ENCODE peak calls at places on chromosomes 7 and 10, in four cellular contexts. E, M, C and H are unnamed samples.

GRCh38 chr7:143283344-143283743 is 1.4 kb upstream of the TMEM139 start:
- DNase-seq in M (no peak), C (no peak), E (no peak), H (no peak)

GRCh38 chr7:152862842-152863241 is 103.3 kb downstream of the ACTR3B start:
- DNase-seq in C (no peak), M (no peak), E (no peak), H (peak; percentile 73)

GRCh38 chr10:74542077-74542476 is 284.3 kb upstream of the KAT6B start:
- DNase-seq in C (peak; percentile 91), M (no peak), E (peak; percentile 96), H (peak; percentile 35)

GRCh38 chr7:7176421-7177043 is 5.8 kb upstream of the C1GALT1 start:
- DNase-seq in M (no peak), E (peak; percentile 91), C (peak; percentile 98), H (peak; percentile 73)

GRCh38 chr7:33773053-33773452 is 132.3 kb upstream of the BMPER start:
- DNase-seq in M (no peak), C (peak; percentile 88), E (no peak), H (no peak)

GRCh38 chr10:990808-991207 is 2.6 kb downstream of the GTPBP4 start:
- DNase-seq in E (no peak), M (no peak), C (no peak), H (no peak)

GRCh38 chr7:48084727-48085432 is 4.2 kb upstream of the UPP1 start:
- DNase-seq in E (peak; percentile 98), M (peak; percentile 73), C (peak; percentile 99), H (peak; percentile 87)

GRCh38 chr10:11146402-11147171 is 128.9 kb downstream of the CELF2 start:
- DNase-seq in E (no peak), C (no peak), M (no peak), H (no peak)

GRCh38 chr10:60426425-60426824 is 36.8 kb upstream of the ANK3 start:
- DNase-seq in E (peak; percentile 91), C (peak; percentile 92), M (no peak), H (no peak)

GRCh38 chr7:18357691-18358090 is 137.9 kb upstream of the HDAC9 start:
- DNase-seq in E (peak; percentile 6), M (no peak), C (peak; percentile 36), H (no peak)

GRCh38 chr7:122219253-122219865 is 75.3 kb upstream of the AASS start:
- DNase-seq in E (peak; percentile 69), C (peak; percentile 38), M (no peak), H (peak; percentile 10)

GRCh38 chr7:92582948-92583347 is 7.2 kb downstream of the FAM133B start:
- DNase-seq in E (no peak), C (no peak), M (no peak), H (no peak)

GRCh38 chr7:89914673-89915072 is 239.6 kb upstream of the STEAP1 start:
- DNase-seq in M (no peak), E (no peak), C (no peak), H (no peak)

GRCh38 chr7:112594397-112594796 is 113.6 kb downstream of the LSMEM1 start:
- DNase-seq in M (no peak), E (peak; percentile 82), C (peak; percentile 54), H (no peak)

GRCh38 chr10:26438534-26439269 is 561 bp downstream of the APBB1IP start:
- DNase-seq in E (peak; percentile 1), C (peak; percentile 76), M (peak; percentile 78), H (peak; percentile 81)

GRCh38 chr7:137682596-137682995 is 164.2 kb downstream of the DGKI start:
- DNase-seq in M (no peak), E (peak; percentile 61), C (peak; percentile 93), H (peak; percentile 72)

GRCh38 chr10:681670-682318 is 7.7 kb downstream of the DIP2C start:
- DNase-seq in E (no peak), M (no peak), C (peak; percentile 30), H (peak; percentile 93)

GRCh38 chr7:7595451-7595850 is 28.8 kb downstream of the MIOS start:
- DNase-seq in E (peak; percentile 73), C (peak; percentile 51), M (no peak), H (peak; percentile 17)

GRCh38 chr7:17506090-17506489 is 207.6 kb downstream of the AHR start:
- DNase-seq in C (no peak), M (no peak), E (no peak), H (no peak)

GRCh38 chr10:132402781-132403241 is 5.8 kb downstream of the PWWP2B start:
- DNase-seq in C (no peak), M (peak; percentile 61), E (no peak), H (peak; percentile 78)

GRCh38 chr10:132400547-132401151 is 3.6 kb downstream of the PWWP2B start:
- DNase-seq in E (no peak), C (no peak), M (peak; percentile 62), H (no peak)

GRCh38 chr10:132403511-132404168 is 6.6 kb downstream of the PWWP2B start:
- DNase-seq in E (no peak), C (no peak), M (peak; percentile 42), H (peak; percentile 75)

GRCh38 chr10:132400041-132400546 is 3.1 kb downstream of the PWWP2B start:
- DNase-seq in E (no peak), M (peak; percentile 36), C (no peak), H (no peak)

DNA sequence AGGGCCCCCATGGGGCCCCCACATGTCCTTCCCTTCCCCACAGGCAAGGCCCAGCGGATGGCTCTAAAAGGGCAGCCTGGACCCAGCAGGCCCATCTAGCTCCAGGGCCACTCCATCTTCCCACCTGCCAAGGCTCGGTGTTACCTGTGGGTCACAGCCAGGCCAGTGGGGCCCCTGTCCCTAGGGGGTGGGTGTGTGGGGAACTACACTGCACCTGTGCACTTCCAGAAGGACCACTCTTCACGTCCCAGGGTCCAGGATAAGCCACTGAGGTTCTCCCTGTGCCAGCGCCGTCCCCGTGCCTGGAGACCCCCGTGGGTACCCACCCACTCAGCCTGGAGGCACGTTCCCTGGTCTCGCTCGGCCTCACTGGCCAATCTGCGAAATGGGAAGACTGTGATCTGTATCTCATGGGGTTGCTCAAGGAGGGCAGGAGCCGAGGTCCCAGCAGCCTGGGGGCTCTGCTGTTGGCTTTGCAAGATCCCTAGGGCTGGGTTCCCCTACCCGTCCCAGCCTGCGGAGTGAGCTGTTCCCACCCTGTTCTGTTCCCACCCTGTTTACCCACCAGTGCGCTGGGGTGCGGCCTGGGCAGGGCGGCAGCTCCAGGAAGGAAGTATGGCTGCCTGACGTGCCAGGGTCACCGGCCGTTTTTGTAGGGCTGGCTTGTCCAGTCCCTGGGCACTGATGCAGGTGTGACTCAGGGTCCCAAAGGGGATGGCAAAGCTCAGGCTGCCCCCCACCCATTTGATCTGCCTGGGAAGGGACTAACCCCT is 4.6 kb downstream of the PWWP2B start:
- DNase-seq in C (no peak), M (peak; percentile 49), E (no peak), H (no peak)
- H3K4me3 ChIP-seq in C (no peak overlapping the region), M (no peak overlapping the region), E (no peak overlapping the region), H (no peak overlapping the region)

GRCh38 chr10:49113741-49114141 is 1.6 kb downstream of the VSTM4 start:
- DNase-seq in C (peak; percentile 84), M (no peak), E (no peak), H (peak; percentile 93)

GRCh38 chr10:49112851-49113250 is 2.5 kb downstream of the VSTM4 start:
- DNase-seq in M (no peak), E (no peak), C (no peak), H (no peak)

GRCh38 chr10:49115015-49115795 is at the start of gene VSTM4:
- DNase-seq in E (peak; percentile 79), C (peak; percentile 78), M (peak; percentile 87), H (peak; percentile 97)

GRCh38 chr10:49115796-49116508 is 630 bp upstream of the VSTM4 start:
- DNase-seq in C (no peak), M (no peak), E (no peak), H (no peak)

GRCh38 chr10:49114718-49115014 is 656 bp downstream of the VSTM4 start:
- DNase-seq in M (no peak), E (no peak), C (no peak), H (peak; percentile 95)
- H3K4me3 ChIP-seq in M (peak overlapping the region; percentile 83), E (peak overlapping the region; percentile 91), C (peak overlapping the region; percentile 81), H (peak overlapping the region; percentile 84)

GRCh38 chr10:18164771-18165361 is 24.6 kb downstream of the CACNB2 start:
- DNase-seq in C (peak; percentile 91), M (no peak), E (peak; percentile 89), H (no peak)

GRCh38 chr10:18158698-18159342 is 18.6 kb downstream of the CACNB2 start:
- DNase-seq in M (no peak), C (peak; percentile 59), E (peak; percentile 71), H (no peak)

GRCh38 chr10:18164093-18164492 is 23.9 kb downstream of the CACNB2 start:
- DNase-seq in C (peak; percentile 73), M (no peak), E (peak; percentile 32), H (no peak)

GRCh38 chr10:18159596-18159995 is 19.4 kb downstream of the CACNB2 start:
- DNase-seq in M (no peak), E (no peak), C (peak; percentile 53), H (no peak)

DNA sequence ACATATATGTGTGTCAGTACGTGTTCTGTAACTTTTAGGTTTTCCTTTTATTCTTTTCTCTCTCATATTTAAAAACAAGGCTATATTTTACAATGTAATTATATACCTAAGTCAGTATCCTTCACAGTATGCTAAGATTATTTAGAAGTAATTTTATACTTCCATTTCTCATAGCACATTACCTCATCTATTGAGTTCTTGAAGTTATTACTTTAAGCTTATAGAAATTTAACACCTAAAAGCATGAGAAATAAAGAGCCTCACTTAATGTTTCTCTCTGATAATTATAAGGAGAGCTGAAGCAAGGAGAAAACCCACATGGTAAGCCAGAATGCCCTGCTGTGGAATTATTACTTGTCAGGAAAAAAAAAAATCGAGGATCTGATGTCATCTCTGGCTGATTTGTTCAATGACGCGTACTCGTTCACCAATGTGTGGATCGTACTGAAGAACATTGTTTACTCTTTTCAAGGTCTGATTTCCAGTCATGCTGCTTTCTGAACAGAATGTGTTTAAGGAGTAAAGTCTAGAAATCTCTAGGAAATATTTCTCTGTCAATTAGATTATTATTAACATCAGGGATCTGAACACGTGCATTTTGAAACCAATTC is 21.9 kb downstream of the CACNB2 start:
- DNase-seq in M (no peak), E (no peak), C (no peak), H (no peak)
- H3K4me3 ChIP-seq in M (no peak overlapping the region), E (no peak overlapping the region), C (no peak overlapping the region), H (no peak overlapping the region)

DNA sequence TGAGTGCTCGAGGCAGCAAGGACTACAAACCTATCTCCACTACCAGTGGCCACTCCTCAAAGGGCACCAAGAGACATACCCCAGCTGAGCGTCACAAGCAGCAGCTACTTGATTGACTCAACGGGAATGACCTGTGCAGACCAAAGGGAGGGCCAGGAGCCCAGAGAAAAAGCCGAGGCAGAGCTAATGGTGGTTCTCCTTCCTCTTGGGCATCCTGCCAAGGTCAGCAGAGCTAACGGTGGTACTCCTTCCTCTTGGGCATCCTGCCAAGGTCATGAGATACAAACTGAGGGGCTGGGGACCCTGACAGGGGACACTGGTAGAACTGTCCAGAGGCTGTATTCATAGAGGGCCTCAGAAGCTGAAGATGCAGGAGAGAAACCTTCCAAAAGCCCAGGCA is 60.4 kb downstream of the FAM53B start:
- DNase-seq in C (no peak), M (peak; percentile 46), E (no peak), H (no peak)
- H3K4me3 ChIP-seq in C (no peak overlapping the region), M (no peak overlapping the region), E (no peak overlapping the region), H (no peak overlapping the region)

GRCh38 chr7:150481207-150481920 is 30.9 kb downstream of the GIMAP8 start:
- DNase-seq in E (no peak), M (peak; percentile 26), C (no peak), H (no peak)
- H3K4me3 ChIP-seq in E (no peak overlapping the region), M (no peak overlapping the region), C (no peak overlapping the region), H (no peak overlapping the region)